ENCODE peak calls at places on chromosomes 6 and 20, in ten cellular contexts. I is effector memory CD4-positive, alpha-beta T cell; D is aorta; H is BJ; J is right atrium auricular region; O is mammary epithelial cell; G is esophagus muscularis mucosa; W is CD8-positive, alpha-beta T cell; Y is thoracic aorta; X is uterus. Q is an unnamed sample.

GRCh38 chr20:50355593-50356521 is 154.3 kb upstream of the PTPN1 start:
- DNase-seq in I (no peak), D (no peak), H (no peak), J (no peak), O (no peak), G (no peak), W (no peak), Y (no peak), X (no peak), Q (no peak)

GRCh38 chr6:5366941-5367340 is 105.6 kb downstream of the FARS2 start:
- DNase-seq in I (no peak), D (no peak), H (no peak), J (no peak), O (no peak), G (no peak), W (no peak), Y (no peak), X (no peak), Q (no peak)

GRCh38 chr20:3800256-3800877 is 4.3 kb downstream of the CDC25B start:
- DNase-seq in I (no peak), D (no peak), H (no peak), J (no peak), O (no peak), G (no peak), W (no peak), Y (no peak), X (no peak), Q (no peak)

GRCh38 chr6:119227377-119227776 is 122.2 kb downstream of the MAN1A1 start:
- DNase-seq in I (no peak), D (no peak), H (no peak), J (no peak), O (no peak), G (no peak), W (no peak), Y (no peak), X (no peak), Q (no peak)

GRCh38 chr6:1916334-1916985 is 306.7 kb downstream of the FOXC1 start:
- DNase-seq in I (no peak), D (no peak), H (peak; percentile 69), J (no peak), O (peak; percentile 89), G (peak; percentile 17), W (no peak), Y (no peak), X (no peak), Q (no peak)

GRCh38 chr6:128672023-128672422 is 151.6 kb upstream of the PTPRK start:
- DNase-seq in I (no peak), D (no peak), H (no peak), J (no peak), O (no peak), G (no peak), W (no peak), Y (no peak), X (no peak), Q (no peak)

GRCh38 chr6:53986165-53986720 is 125.0 kb upstream of the MLIP start:
- DNase-seq in I (no peak), D (no peak), H (peak; percentile 24), J (no peak), O (peak; percentile 39), G (no peak), W (no peak), Y (no peak), X (no peak), Q (no peak)

GRCh38 chr6:41689171-41690008 is 46.0 kb downstream of the TFEB start:
- DNase-seq in I (no peak), D (peak; percentile 29), H (no peak), J (no peak), O (no peak), G (no peak), W (no peak), Y (no peak), X (no peak), Q (peak; percentile 47)

GRCh38 chr6:170111816-170112582 is 178.9 kb downstream of the DLL1 start:
- DNase-seq in I (no peak), D (peak; percentile 17), H (no peak), J (no peak), O (no peak), G (no peak), W (peak; percentile 39), Y (no peak), X (no peak), Q (no peak)

GRCh38 chr6:106448000-106448426 is 87.5 kb downstream of the CRYBG1 start:
- DNase-seq in I (no peak), D (peak; percentile 57), H (no peak), J (no peak), O (no peak), G (no peak), W (peak; percentile 71), Y (no peak), X (no peak), Q (no peak)

GRCh38 chr20:47740225-47741184 is 44.8 kb downstream of the SULF2 start:
- DNase-seq in I (no peak), D (peak; percentile 73), H (no peak), J (peak; percentile 62), O (no peak), G (no peak), W (no peak), Y (no peak), X (no peak), Q (no peak)

GRCh38 chr6:26240981-26241770 is 123.8 kb upstream of the BTN3A2 start:
- DNase-seq in I (peak; percentile 27), D (peak; percentile 67), H (no peak), J (no peak), O (peak; percentile 32), G (no peak), W (no peak), Y (no peak), X (no peak), Q (no peak)

GRCh38 chr20:64156136-64156885 is 7.9 kb upstream of the MYT1 start:
- DNase-seq in I (no peak), D (no peak), H (no peak), J (no peak), O (no peak), G (no peak), W (no peak), Y (no peak), X (no peak), Q (no peak)

GRCh38 chr6:91166271-91166670 is 579.4 kb upstream of the MAP3K7 start:
- DNase-seq in I (no peak), D (no peak), H (no peak), J (no peak), O (peak; percentile 2), G (no peak), W (no peak), Y (no peak), X (no peak), Q (no peak)

GRCh38 chr6:165600606-165601005 is 62.4 kb downstream of the PDE10A start:
- DNase-seq in I (no peak), D (no peak), H (no peak), J (no peak), O (no peak), G (no peak), W (no peak), Y (no peak), X (no peak), Q (no peak)

GRCh38 chr6:165602291-165602690 is 60.8 kb downstream of the PDE10A start:
- DNase-seq in I (no peak), D (no peak), H (no peak), J (no peak), O (no peak), G (no peak), W (no peak), Y (no peak), X (no peak), Q (no peak)

GRCh38 chr6:165605901-165606739 is 56.9 kb downstream of the PDE10A start:
- DNase-seq in I (no peak), D (no peak), H (no peak), J (no peak), O (no peak), G (peak; percentile 29), W (no peak), Y (no peak), X (no peak), Q (no peak)

GRCh38 chr6:165606740-165607008 is 56.4 kb downstream of the PDE10A start:
- DNase-seq in I (no peak), D (no peak), H (no peak), J (no peak), O (no peak), G (no peak), W (no peak), Y (no peak), X (no peak), Q (no peak)

GRCh38 chr6:165605182-165605875 is 57.7 kb downstream of the PDE10A start:
- DNase-seq in I (no peak), D (no peak), H (no peak), J (no peak), O (no peak), G (peak; percentile 55), W (no peak), Y (no peak), X (no peak), Q (no peak)
- H3K27me3 ChIP-seq in I (no peaks in the 10 kb centered on the region), D (no peaks in the 10 kb centered on the region), H (no peaks in the 10 kb centered on the region), J (no peaks in the 10 kb centered on the region), O (no peaks in the 10 kb centered on the region), G (no peaks in the 10 kb centered on the region), W (no peaks in the 10 kb centered on the region), Y (no peaks in the 10 kb centered on the region), X (no peaks in the 10 kb centered on the region), Q (no peaks in the 10 kb centered on the region)

DNA sequence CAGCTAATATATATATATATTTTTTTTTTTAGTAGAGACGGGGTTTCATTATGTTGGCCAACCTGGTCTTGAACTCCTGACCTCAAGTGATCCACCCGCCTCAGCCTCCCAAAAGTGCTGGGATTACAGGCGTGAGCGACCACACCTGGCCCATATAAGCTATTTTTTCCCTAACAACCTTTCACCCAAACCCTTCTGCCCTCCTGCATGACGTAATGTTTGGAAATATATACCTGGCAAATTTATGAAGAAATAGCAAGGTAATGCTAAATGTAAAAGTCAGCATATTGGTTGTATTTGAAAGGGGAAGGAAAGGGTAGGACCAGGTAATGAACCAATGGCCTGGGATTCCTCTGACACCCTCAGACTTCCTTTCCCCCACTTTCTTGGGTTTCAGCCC is 325.5 kb upstream of the ARID1B start:
- DNase-seq in I (no peak), D (no peak), H (no peak), J (no peak), O (no peak), G (no peak), W (no peak), Y (no peak), X (no peak), Q (no peak)
- H3K27me3 ChIP-seq in I (no peaks in the 10 kb centered on the region), D (no peaks in the 10 kb centered on the region), H (no peaks in the 10 kb centered on the region), J (no peaks in the 10 kb centered on the region), O (no peaks in the 10 kb centered on the region), G (no peaks in the 10 kb centered on the region), W (no peaks in the 10 kb centered on the region), Y (no peaks in the 10 kb centered on the region), X (no peaks in the 10 kb centered on the region), Q (no peaks in the 10 kb centered on the region)

DNA sequence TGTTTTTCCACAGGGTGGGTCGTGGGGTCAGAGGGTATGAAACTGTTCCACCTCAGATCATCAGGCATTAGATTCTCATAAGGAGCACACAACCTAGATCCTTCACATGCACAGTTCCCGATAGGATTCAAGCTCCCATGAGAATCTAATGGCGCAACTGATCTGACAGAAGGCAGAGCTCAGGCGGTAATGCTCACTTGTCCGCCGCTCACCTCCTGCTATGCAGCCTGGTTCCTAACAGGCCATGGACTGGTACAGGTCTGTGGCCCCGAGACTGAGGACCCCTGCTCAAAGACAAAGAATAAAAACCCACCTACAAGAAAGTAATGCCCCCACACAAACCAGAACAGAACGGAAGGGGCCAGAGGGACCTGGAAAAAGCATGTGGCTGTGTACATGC is 76.1 kb upstream of the SNX9 start:
- DNase-seq in I (no peak), D (no peak), H (no peak), J (peak; percentile 43), O (no peak), G (no peak), W (no peak), Y (no peak), X (no peak), Q (no peak)
- H3K27me3 ChIP-seq in I (no peaks in the 10 kb centered on the region), D (no peaks in the 10 kb centered on the region), H (peaks cover 5% of the 10 kb centered on the region), J (no peaks in the 10 kb centered on the region), O (no peaks in the 10 kb centered on the region), G (no peaks in the 10 kb centered on the region), W (no peaks in the 10 kb centered on the region), Y (no peaks in the 10 kb centered on the region), X (no peaks in the 10 kb centered on the region), Q (no peaks in the 10 kb centered on the region)

GRCh38 chr20:53146201-53146891 is 174.2 kb downstream of the TSHZ2 start:
- DNase-seq in I (no peak), D (no peak), H (no peak), J (no peak), O (no peak), G (no peak), W (no peak), Y (no peak), X (no peak), Q (no peak)
- H3K27me3 ChIP-seq in I (no peaks in the 10 kb centered on the region), D (no peaks in the 10 kb centered on the region), H (no peaks in the 10 kb centered on the region), J (no peaks in the 10 kb centered on the region), O (no peaks in the 10 kb centered on the region), G (no peaks in the 10 kb centered on the region), W (no peaks in the 10 kb centered on the region), Y (no peaks in the 10 kb centered on the region), X (no peaks in the 10 kb centered on the region), Q (no peaks in the 10 kb centered on the region)

Q was measured in breast epithelium.